ENCODE peak calls at places on chromosome 1, in ten cellular contexts. I is mammary epithelial cell, H is sigmoid colon, A is substantia nigra, W is heart right ventricle, U is AG04450, O is K562, J is SJSA1, R is fibroblast of lung, E is dorsolateral prefrontal cortex. M is an unnamed sample.

GRCh38 chr1:200334661-200335256 is 75.1 kb downstream of the ZNF281 start:
- DNase-seq in R (no peak), A (no peak), I (peak; percentile 71), U (no peak), W (no peak), H (no peak), J (no peak), O (no peak), E (no peak), M (no peak)

GRCh38 chr1:37734629-37735591 is 30.0 kb downstream of the EPHA10 start:
- DNase-seq in A (no peak), O (peak; percentile 65), J (no peak), H (no peak), W (no peak), R (no peak), E (no peak), U (no peak), I (no peak), M (no peak)

GRCh38 chr1:160607051-160608032 is 28.0 kb upstream of the CD84 start:
- DNase-seq in H (no peak), R (peak; percentile 67), O (peak; percentile 86), I (peak; percentile 70), A (no peak), U (peak; percentile 41), E (no peak), W (no peak), J (peak; percentile 54), M (no peak)

GRCh38 chr1:192489748-192490147 is 85.8 kb upstream of the RGS1 start:
- DNase-seq in U (peak; percentile 74), O (no peak), J (no peak), A (no peak), E (no peak), R (peak; percentile 92), W (no peak), I (peak; percentile 85), H (peak; percentile 92), M (peak; percentile 64)

GRCh38 chr1:56189946-56190920 is 389.1 kb downstream of the PLPP3 start:
- DNase-seq in U (no peak), W (no peak), I (no peak), E (no peak), O (peak; percentile 1), H (no peak), J (peak; percentile 33), A (no peak), R (no peak), M (no peak)

GRCh38 chr1:61109910-61110309 is 27.5 kb downstream of the NFIA start:
- DNase-seq in O (no peak), U (no peak), W (no peak), H (no peak), A (no peak), J (no peak), E (no peak), R (no peak), I (no peak), M (no peak)

GRCh38 chr1:99326215-99326949 is 62.1 kb downstream of the PLPPR4 start:
- DNase-seq in A (no peak), E (no peak), H (no peak), U (no peak), J (no peak), W (no peak), O (no peak), R (no peak), I (no peak), M (no peak)

GRCh38 chr1:215004121-215004837 is 78.3 kb upstream of the KCNK2 start:
- DNase-seq in J (no peak), A (no peak), H (no peak), W (no peak), I (no peak), R (peak; percentile 18), U (no peak), E (no peak), O (no peak), M (no peak)

GRCh38 chr1:20184997-20185833 is 681 bp upstream of the UBXN10 start:
- DNase-seq in U (no peak), R (no peak), H (no peak), I (no peak), A (no peak), W (no peak), O (peak; percentile 93), J (no peak), E (no peak), M (no peak)

GRCh38 chr1:81600363-81600762 is 200.4 kb upstream of the ADGRL2 start:
- DNase-seq in I (no peak), W (no peak), O (no peak), A (no peak), U (no peak), R (no peak), E (no peak), H (no peak), J (no peak), M (no peak)

GRCh38 chr1:170461762-170462384 is 70.1 kb upstream of the GORAB start:
- DNase-seq in E (no peak), I (peak; percentile 2), J (no peak), U (no peak), R (peak; percentile 83), A (no peak), W (no peak), O (no peak), H (no peak), M (no peak)

GRCh38 chr1:43536196-43536863 is 5.6 kb downstream of the PTPRF start:
- DNase-seq in A (no peak), O (no peak), R (no peak), E (no peak), I (no peak), J (no peak), U (no peak), W (no peak), H (no peak), M (no peak)

GRCh38 chr1:115107501-115108260 is 18.4 kb upstream of the TSPAN2 start:
- DNase-seq in J (no peak), U (peak; percentile 34), R (peak; percentile 69), W (no peak), I (no peak), O (no peak), A (no peak), H (no peak), E (no peak), M (no peak)

GRCh38 chr1:26959722-26960624 is at the start of gene KDF1:
- DNase-seq in A (no peak), W (no peak), O (peak; percentile 70), E (no peak), J (no peak), I (peak; percentile 87), U (no peak), H (no peak), R (no peak), M (peak; percentile 93)

DNA sequence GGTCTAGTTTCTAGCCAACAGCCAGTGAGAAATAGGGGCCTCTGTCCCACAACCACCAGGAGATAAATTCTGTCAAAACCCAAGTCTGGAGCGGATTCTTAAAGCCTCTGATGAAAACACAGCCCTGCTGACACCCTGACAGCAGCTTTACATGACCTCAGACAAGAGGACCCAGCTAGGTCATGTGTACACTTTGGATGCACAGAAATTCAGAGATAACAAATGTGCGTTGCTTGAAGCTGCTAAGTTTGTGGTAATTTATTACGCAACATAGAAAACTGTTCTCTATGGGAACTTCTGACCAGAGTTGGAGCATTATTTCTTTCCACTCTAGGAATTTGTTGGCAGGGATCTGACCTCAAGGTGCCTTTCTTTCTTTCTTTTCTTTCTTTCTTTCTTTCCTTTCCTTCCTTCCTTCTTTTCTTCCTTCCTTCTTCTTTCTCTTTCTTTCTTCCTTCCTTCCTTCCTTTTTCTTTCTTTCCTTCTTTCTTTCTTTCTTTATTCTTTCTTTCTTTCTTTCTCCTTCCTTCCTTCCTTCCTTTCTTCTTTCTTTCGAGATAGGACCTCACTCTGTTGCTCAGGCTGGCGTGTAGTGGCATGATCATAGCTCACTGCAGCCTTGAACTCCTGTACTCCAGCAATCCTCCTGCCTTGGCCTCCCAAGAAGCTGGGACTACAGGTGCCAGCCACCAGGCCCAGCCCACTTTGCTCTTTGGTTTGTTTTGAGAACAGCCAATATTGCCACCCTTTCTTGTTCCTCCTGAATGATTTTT is 14.8 kb upstream of the HMGCS2 start:
- DNase-seq in E (no peak), I (peak; percentile 15), J (no peak), O (peak; percentile 5), A (no peak), W (no peak), H (no peak), R (peak; percentile 90), U (no peak), M (no peak)
- H3K27ac ChIP-seq in E (no peak overlapping the region), I (no peak overlapping the region), J (no peak overlapping the region), O (no peak overlapping the region), A (no peak overlapping the region), W (no peak overlapping the region), H (no peak overlapping the region), R (no peak overlapping the region), U (no peak overlapping the region), M (no peak overlapping the region)

GRCh38 chr1:40078512-40079333 is 18.3 kb downstream of the PPT1 start:
- DNase-seq in J (peak; percentile 58), I (peak; percentile 55), H (no peak), R (peak; percentile 50), A (no peak), U (peak; percentile 13), O (peak; percentile 81), E (no peak), W (no peak), M (no peak)

GRCh38 chr1:40072142-40072541 is 24.9 kb downstream of the PPT1 start:
- DNase-seq in E (no peak), A (no peak), W (no peak), H (no peak), I (no peak), O (no peak), R (no peak), J (no peak), U (no peak), M (no peak)

GRCh38 chr1:40075251-40075650 is 21.8 kb downstream of the PPT1 start:
- DNase-seq in E (no peak), H (no peak), A (no peak), U (no peak), R (no peak), W (no peak), O (no peak), I (no peak), J (no peak), M (no peak)

GRCh38 chr1:40076895-40077312 is 20.1 kb downstream of the PPT1 start:
- DNase-seq in I (peak; percentile 29), A (no peak), U (peak; percentile 49), H (no peak), J (no peak), R (peak; percentile 91), E (no peak), O (peak; percentile 62), W (no peak), M (no peak)

GRCh38 chr1:40073062-40073461 is 24.0 kb downstream of the PPT1 start:
- DNase-seq in O (no peak), E (no peak), I (no peak), J (no peak), U (no peak), H (no peak), W (no peak), R (no peak), A (no peak), M (no peak)
- H3K27ac ChIP-seq in O (no peak overlapping the region), E (no peak overlapping the region), I (no peak overlapping the region), J (no peak overlapping the region), U (no peak overlapping the region), H (no peak overlapping the region), W (no peak overlapping the region), R (no peak overlapping the region), A (no peak overlapping the region), M (no peak overlapping the region)

GRCh38 chr1:16017461-16018303 is at the start of gene HSPB7:
- DNase-seq in I (no peak), U (no peak), O (peak; percentile 77), E (no peak), H (peak; percentile 99), R (peak; percentile 67), J (no peak), W (peak; percentile 88), A (peak; percentile 23), M (peak; percentile 93)
- H3K27ac ChIP-seq in I (no peak within 1 kb of the TSS), U (peak within 1 kb of the TSS; percentile 82), O (no peak within 1 kb of the TSS), E (peak within 1 kb of the TSS; percentile 34), H (peak within 1 kb of the TSS; percentile 94), R (peak within 1 kb of the TSS; percentile 81), J (no peak within 1 kb of the TSS), W (peak within 1 kb of the TSS; percentile 90), A (peak within 1 kb of the TSS; percentile 44), M (peak within 1 kb of the TSS; percentile 95)

GRCh38 chr1:109314805-109315204 is 8.0 kb upstream of the MYBPHL start:
- DNase-seq in W (no peak), I (no peak), E (no peak), R (peak; percentile 65), O (no peak), J (no peak), U (no peak), H (no peak), A (no peak), M (no peak)
- H3K27ac ChIP-seq in W (no peak overlapping the region), I (no peak overlapping the region), E (peak overlapping the region; percentile 86), R (no peak overlapping the region), O (no peak overlapping the region), J (no peak overlapping the region), U (no peak overlapping the region), H (no peak overlapping the region), A (peak overlapping the region; percentile 98), M (no peak overlapping the region)